ENCODE peak calls at places on chromosomes 1 and 21, in five cellular contexts. G is posterior cingulate gyrus, P is GM20000, A is NCI-H1092, B is T-helper 2 cell. E is an unnamed sample.

GRCh38 chr1:202649553-202650392 is 60.5 kb downstream of the SYT2 start:
- DNase-seq in G (no peak), P (no peak), A (no peak), B (no peak), E (no peak)

GRCh38 chr1:231162300-231162969 is 577 bp downstream of the TRIM67 start:
- DNase-seq in G (no peak), P (peak; percentile 84), B (no peak), A (peak; percentile 43), E (no peak)

GRCh38 chr1:117389284-117389683 is 22.0 kb downstream of the MAN1A2 start:
- DNase-seq in B (no peak), P (no peak), A (no peak), G (no peak), E (no peak)

GRCh38 chr1:1033009-1033587 is 13.2 kb downstream of the AGRN start:
- DNase-seq in A (peak; percentile 69), B (peak; percentile 77), P (peak; percentile 99), G (peak; percentile 76), E (peak; percentile 19)

GRCh38 chr1:53340660-53341520 is 13.0 kb upstream of the LRP8 start:
- DNase-seq in P (no peak), A (no peak), B (no peak), G (no peak), E (no peak)

GRCh38 chr1:110056284-110056680 is 14.2 kb downstream of the ALX3 start:
- DNase-seq in G (no peak), A (no peak), P (no peak), B (no peak), E (no peak)

GRCh38 chr1:86846166-86846647 is 67.7 kb downstream of the SELENOF start:
- DNase-seq in P (no peak), A (no peak), G (no peak), B (no peak), E (peak; percentile 99)

GRCh38 chr1:207454046-207454964 is at the start of gene CR2:
- DNase-seq in P (peak; percentile 79), G (peak; percentile 25), A (no peak), B (peak; percentile 15), E (no peak)

GRCh38 chr21:44765231-44766013 is 36.2 kb downstream of the UBE2G2 start:
- DNase-seq in G (no peak), B (peak; percentile 22), P (no peak), A (no peak), E (no peak)

GRCh38 chr1:1156140-1157032 is 17.3 kb upstream of the TTLL10 start:
- DNase-seq in B (no peak), G (no peak), P (no peak), A (no peak), E (no peak)

GRCh38 chr1:151526735-151527520 is 13.2 kb upstream of the TUFT1 start:
- DNase-seq in A (no peak), B (no peak), G (no peak), P (no peak), E (no peak)

GRCh38 chr1:236916131-236916800 is 88.0 kb downstream of the MT1HL1 start:
- DNase-seq in A (no peak), G (no peak), B (no peak), P (no peak), E (no peak)

GRCh38 chr1:215082532-215083407 is at the start of gene KCNK2:
- DNase-seq in P (peak; percentile 18), B (no peak), G (no peak), A (peak; percentile 14), E (no peak)

GRCh38 chr1:235689356-235689755 is 39.8 kb upstream of the GNG4 start:
- DNase-seq in B (no peak), P (no peak), G (no peak), A (no peak), E (no peak)

GRCh38 chr1:97999320-97999719 is 78.5 kb upstream of the DPYD start:
- DNase-seq in B (no peak), A (no peak), G (no peak), P (no peak), E (peak; percentile 31)

GRCh38 chr1:196136396-196136795 is 471.8 kb downstream of the KCNT2 start:
- DNase-seq in P (no peak), A (no peak), G (no peak), B (no peak), E (no peak)

GRCh38 chr1:77350012-77350411 is 68.2 kb downstream of the AK5 start:
- DNase-seq in A (no peak), P (no peak), G (no peak), B (no peak), E (no peak)

GRCh38 chr1:116716391-116716790 is 37.8 kb upstream of the CD2 start:
- DNase-seq in P (no peak), G (no peak), B (no peak), A (no peak), E (no peak)

GRCh38 chr1:14926818-14927555 is 226.6 kb upstream of the TMEM51 start:
- DNase-seq in A (no peak), B (no peak), G (no peak), P (no peak), E (no peak)

GRCh38 chr1:247471445-247472016 is 13.6 kb upstream of the OR2B11 start:
- DNase-seq in G (no peak), B (no peak), P (no peak), A (no peak), E (no peak)

GRCh38 chr1:9406111-9406510 is 113.4 kb downstream of the SPSB1 start:
- DNase-seq in B (no peak), A (no peak), G (no peak), P (peak; percentile 42), E (no peak)

GRCh38 chr21:42308161-42308913 is 6.9 kb downstream of the TFF3 start:
- DNase-seq in A (no peak), P (no peak), B (no peak), G (no peak), E (no peak)

GRCh38 chr1:25468037-25468436 is 37.3 kb downstream of the MACO1 start:
- DNase-seq in P (no peak), G (no peak), B (no peak), A (no peak), E (no peak)

GRCh38 chr1:211210052-211210451 is 49.1 kb upstream of the RCOR3 start:
- DNase-seq in B (no peak), P (no peak), A (no peak), G (peak; percentile 16), E (no peak)

GRCh38 chr1:2854151-2854550 is 52.7 kb upstream of the TTC34 start:
- DNase-seq in B (no peak), G (no peak), A (no peak), P (no peak), E (no peak)

GRCh38 chr1:162543228-162543627 is 18.3 kb upstream of the UAP1 start:
- DNase-seq in G (no peak), P (no peak), A (no peak), B (no peak), E (no peak)

GRCh38 chr1:24955161-24955560 is 25.1 kb upstream of the RUNX3 start:
- DNase-seq in G (no peak), A (no peak), P (peak; percentile 60), B (no peak), E (no peak)

GRCh38 chr1:230749635-230750034 is 2.4 kb downstream of the CAPN9 start:
- DNase-seq in P (no peak), A (no peak), G (no peak), B (no peak), E (no peak)

GRCh38 chr1:48775817-48776399 is 783 bp downstream of the BEND5 start:
- DNase-seq in G (no peak), A (no peak), P (no peak), B (no peak), E (no peak)

GRCh38 chr1:955439-955838 is 3.6 kb downstream of the NOC2L start:
- DNase-seq in B (no peak), G (no peak), A (no peak), P (no peak), E (no peak)

GRCh38 chr1:150549496-150550221 is 451 bp downstream of the ADAMTSL4 start:
- DNase-seq in B (no peak), P (no peak), A (no peak), G (no peak), E (no peak)

GRCh38 chr1:230868736-230869385 is 540 bp upstream of the C1orf198 start:
- DNase-seq in B (no peak), A (peak; percentile 38), P (peak; percentile 62), G (no peak), E (peak; percentile 25)

GRCh38 chr1:22790232-22791008 is 79.8 kb downstream of the EPHB2 start:
- DNase-seq in A (peak; percentile 20), P (no peak), G (no peak), B (no peak), E (no peak)

GRCh38 chr1:160724445-160725242 is 13.0 kb upstream of the CD48 start:
- DNase-seq in A (no peak), P (no peak), B (no peak), G (no peak), E (no peak)

GRCh38 chr1:151133339-151133761 is 13.1 kb downstream of the SEMA6C start:
- DNase-seq in A (no peak), P (no peak), G (no peak), B (no peak), E (no peak)

GRCh38 chr1:221154932-221155331 is 275.7 kb downstream of the HLX start:
- DNase-seq in P (no peak), G (no peak), A (no peak), B (no peak), E (no peak)

GRCh38 chr21:35048706-35049617 is at the start of gene RUNX1:
- DNase-seq in B (peak; percentile 63), A (no peak), P (peak; percentile 72), G (no peak), E (peak; percentile 74)

GRCh38 chr1:206001476-206001888 is 1.7 kb downstream of the RAB7B start:
- DNase-seq in A (no peak), B (no peak), P (no peak), G (no peak), E (peak; percentile 76)

E was measured in fibroblast of gingiva.